ENCODE peak calls at places on chromosomes 3 and 15, in seven cellular contexts. Z is neuronal stem cell, G is mesendoderm, C is trophoblast cell, H is mesenchymal stem cell, B is H1, S is IMR-90. Q is an unnamed sample. For H3K27me3, the result is how much of the 10 kb centered on the place peaks cover.

GRCh38 chr15:40762919-40763800 is 708 bp upstream of the GCHFR start:
- DNase-seq in C (peak), Z (no peak), H (no peak), G (peak), S (peak), B (peak), Q (peak)

GRCh38 chr15:92142242-92143232 is 251.1 kb upstream of the ST8SIA2 start:
- DNase-seq in H (no peak), C (peak), Z (no peak), B (no peak), G (no peak), S (no peak), Q (peak)

GRCh38 chr15:70783610-70784021 is 20.3 kb upstream of the UACA start:
- DNase-seq in Z (no peak), H (peak), B (no peak), S (peak), G (peak), C (peak), Q (no peak)

GRCh38 chr3:140630366-140630765 is 47.5 kb upstream of the TRIM42 start:
- DNase-seq in B (no peak), Z (no peak), G (no peak), C (peak), H (no peak), S (no peak), Q (no peak)

GRCh38 chr3:20352547-20353164 is 166.7 kb upstream of the SGO1 start:
- DNase-seq in G (peak), B (no peak), Z (no peak), C (peak), S (no peak), H (no peak), Q (no peak)

GRCh38 chr3:17730318-17730967 is 12.0 kb downstream of the TBC1D5 start:
- DNase-seq in G (peak), C (no peak), Z (no peak), S (peak), H (peak), B (no peak), Q (no peak)

GRCh38 chr3:171190668-171191067 is 164.1 kb upstream of the SLC2A2 start:
- DNase-seq in H (no peak), C (no peak), S (peak), Z (no peak), G (no peak), B (no peak), Q (no peak)

GRCh38 chr3:144652573-144652972 is 681.0 kb downstream of the DIPK2A start:
- DNase-seq in B (no peak), Z (no peak), S (peak), C (no peak), G (no peak), H (peak), Q (no peak)

GRCh38 chr3:1587426-1587825 is 494.6 kb downstream of the CNTN6 start:
- DNase-seq in G (no peak), Z (no peak), C (no peak), B (no peak), H (no peak), S (no peak), Q (no peak)

DNA sequence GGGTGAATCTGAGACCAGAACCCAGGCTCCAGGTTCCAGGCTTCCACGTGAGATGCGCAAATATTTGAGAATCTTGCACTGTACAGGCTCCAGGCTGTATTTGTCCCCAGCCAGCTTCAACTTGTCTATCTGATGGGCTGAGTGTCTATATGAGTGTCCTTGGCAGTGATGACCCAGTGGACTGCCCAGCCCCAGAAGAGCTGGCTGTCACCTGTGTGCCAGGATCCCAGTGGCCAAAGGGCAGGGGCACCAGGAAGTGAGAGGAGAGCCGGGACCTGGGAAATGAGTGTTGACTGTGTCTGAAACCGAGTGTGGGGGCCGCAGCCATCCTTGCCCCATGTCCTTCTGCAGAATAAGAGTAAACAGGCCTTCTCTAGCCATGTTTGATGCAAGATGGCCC is 10.4 kb downstream of the FAH start:
- DNase-seq in Z (no peak), G (no peak), S (no peak), H (no peak), C (no peak), B (no peak), Q (no peak)
- H3K23ac ChIP-seq in Z (peak), G (no peak), S (no peak), H (no peak), C (no peak), B (no peak), Q (no peak)

DNA sequence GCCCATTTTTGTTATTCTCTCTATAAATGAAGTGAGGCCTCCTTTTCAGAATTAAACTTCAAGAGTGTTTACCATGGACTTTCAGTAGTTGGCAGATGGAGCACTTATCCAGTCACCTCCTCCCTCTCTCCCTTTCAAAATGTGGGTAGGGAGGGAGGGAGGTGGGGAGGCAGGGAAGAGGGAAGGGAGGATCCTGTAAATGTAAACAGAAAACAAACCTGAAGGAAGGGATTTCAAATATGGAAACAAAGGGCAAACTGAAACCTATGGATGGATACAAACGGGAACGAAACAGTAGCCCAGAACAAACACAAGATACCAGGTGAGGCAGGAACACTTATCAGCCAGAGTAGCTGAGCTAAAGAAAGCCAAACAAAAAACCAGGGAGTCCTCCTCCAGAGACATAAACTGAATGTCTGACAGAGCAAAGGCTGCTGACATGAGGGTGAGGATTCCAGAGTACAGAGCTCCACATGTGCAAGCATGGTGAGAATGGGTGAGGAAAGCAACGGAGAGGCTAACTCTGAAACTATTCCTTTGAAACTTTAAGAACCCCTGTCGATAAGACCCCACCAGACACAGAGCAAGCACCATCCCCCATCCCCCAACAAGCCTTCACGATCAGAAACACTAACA is 41.0 kb upstream of the GP5 start:
- DNase-seq in S (no peak), Z (no peak), H (no peak), G (no peak), C (no peak), B (no peak), Q (no peak)
- H3K4ac ChIP-seq in S (no peak), Z (no peak), H (no peak), G (no peak), C (no peak), B (no peak), Q (no peak)

GRCh38 chr15:55823699-55824098 is 80.7 kb upstream of the PRTG start:
- DNase-seq in S (peak), G (no peak), Z (no peak), C (no peak), H (peak), B (no peak), Q (no peak)
- H3K27me3 ChIP-seq in S (under half), G (under half), Z (under half), C (under half), H (under half), B (under half), Q (under half)

GRCh38 chr3:46061887-46062286 is 34.6 kb upstream of the XCR1 start:
- DNase-seq in B (no peak), C (no peak), Z (no peak), S (no peak), G (no peak), H (no peak), Q (no peak)
- H3K23ac ChIP-seq in B (no peak), C (no peak), Z (no peak), S (no peak), G (no peak), H (no peak), Q (no peak)

DNA sequence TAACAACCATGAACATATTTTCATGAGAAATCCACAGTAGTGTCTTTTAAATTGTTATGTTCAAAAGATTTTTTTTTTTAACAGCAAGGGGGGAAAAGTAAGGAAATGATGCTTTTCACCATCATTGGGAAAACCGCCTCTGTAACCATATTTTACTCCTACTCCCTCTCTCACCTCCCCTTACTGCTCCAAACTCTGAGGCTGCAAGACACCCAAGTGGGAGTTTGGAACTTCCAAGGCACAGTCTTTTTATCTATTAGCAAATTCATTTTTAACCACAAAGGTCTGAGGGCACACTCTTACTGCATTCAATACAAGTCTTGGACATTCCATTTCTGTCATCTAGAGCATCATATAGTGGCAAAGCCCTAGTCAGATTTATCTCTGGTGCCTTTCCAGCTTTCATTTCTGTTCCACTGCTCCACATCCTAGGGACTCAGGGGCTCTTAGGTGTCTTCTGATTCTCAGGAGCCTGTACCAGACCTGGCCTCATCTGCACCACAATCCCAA is 13.2 kb downstream of the FAM162A start:
- DNase-seq in Z (no peak), C (no peak), G (no peak), S (peak), H (peak), B (no peak), Q (no peak)
- H3K4ac ChIP-seq in Z (no peak), C (no peak), G (no peak), S (no peak), H (no peak), B (no peak), Q (no peak)

GRCh38 chr3:60274098-60274497 is 977.2 kb downstream of the FHIT start:
- DNase-seq in Z (no peak), S (no peak), H (no peak), B (no peak), C (no peak), G (no peak), Q (no peak)
- H3K27me3 ChIP-seq in Z (under half), S (under half), H (under half), B (under half), C (under half), G (under half), Q (under half)